ENCODE peak calls at places on chromosomes 7 and 10, in four cellular contexts. O is tibial nerve; L is CD4-positive, CD25-positive, alpha-beta regulatory T cell; W is heart left ventricle. H is an unnamed sample.

GRCh38 chr7:30745251-30745650 is 6.7 kb upstream of the INMT start:
- DNase-seq in O (no peak), L (no peak), W (no peak), H (no peak)

GRCh38 chr10:15293862-15294835 is 76.9 kb downstream of the FAM171A1 start:
- DNase-seq in O (no peak), L (no peak), W (no peak), H (no peak)

GRCh38 chr10:3418901-3419300 is 246.3 kb upstream of the PITRM1 start:
- DNase-seq in O (no peak), L (no peak), W (no peak), H (no peak)

GRCh38 chr10:90394306-90394705 is 463.5 kb downstream of the HTR7 start:
- DNase-seq in O (no peak), L (no peak), W (no peak), H (peak; percentile 31)

GRCh38 chr10:45441239-45441638 is 67.2 kb downstream of the ALOX5 start:
- DNase-seq in O (no peak), L (no peak), W (no peak), H (no peak)

GRCh38 chr10:29860159-29860558 is 199.2 kb downstream of the JCAD start:
- DNase-seq in O (no peak), L (no peak), W (no peak), H (no peak)

GRCh38 chr7:75945297-75946168 is 30.6 kb downstream of the POR start:
- DNase-seq in O (no peak), L (no peak), W (no peak), H (no peak)

GRCh38 chr10:135601-136464 is 578 bp downstream of the ZMYND11 start:
- DNase-seq in O (peak; percentile 50), L (peak; percentile 69), W (peak; percentile 74), H (peak; percentile 66)

GRCh38 chr10:131656446-131656845 is 244.4 kb upstream of the PPP2R2D start:
- DNase-seq in O (no peak), L (no peak), W (no peak), H (no peak)

GRCh38 chr10:57657164-57657765 is 610.4 kb downstream of the IPMK start:
- DNase-seq in O (peak; percentile 41), L (peak; percentile 44), W (no peak), H (peak; percentile 65)

GRCh38 chr10:22927163-22927562 is 690 bp upstream of the ARMC3 start:
- DNase-seq in O (no peak), L (no peak), W (no peak), H (no peak)

GRCh38 chr7:6395898-6396582 is 51.7 kb downstream of the DAGLB start:
- DNase-seq in O (no peak), L (no peak), W (no peak), H (no peak)

GRCh38 chr7:6393667-6394056 is 54.1 kb downstream of the DAGLB start:
- DNase-seq in O (no peak), L (no peak), W (no peak), H (no peak)

GRCh38 chr7:6389728-6390127 is 58.0 kb downstream of the DAGLB start:
- DNase-seq in O (no peak), L (no peak), W (no peak), H (no peak)

GRCh38 chr7:6394114-6394513 is 53.6 kb downstream of the DAGLB start:
- DNase-seq in O (no peak), L (no peak), W (no peak), H (no peak)

DNA sequence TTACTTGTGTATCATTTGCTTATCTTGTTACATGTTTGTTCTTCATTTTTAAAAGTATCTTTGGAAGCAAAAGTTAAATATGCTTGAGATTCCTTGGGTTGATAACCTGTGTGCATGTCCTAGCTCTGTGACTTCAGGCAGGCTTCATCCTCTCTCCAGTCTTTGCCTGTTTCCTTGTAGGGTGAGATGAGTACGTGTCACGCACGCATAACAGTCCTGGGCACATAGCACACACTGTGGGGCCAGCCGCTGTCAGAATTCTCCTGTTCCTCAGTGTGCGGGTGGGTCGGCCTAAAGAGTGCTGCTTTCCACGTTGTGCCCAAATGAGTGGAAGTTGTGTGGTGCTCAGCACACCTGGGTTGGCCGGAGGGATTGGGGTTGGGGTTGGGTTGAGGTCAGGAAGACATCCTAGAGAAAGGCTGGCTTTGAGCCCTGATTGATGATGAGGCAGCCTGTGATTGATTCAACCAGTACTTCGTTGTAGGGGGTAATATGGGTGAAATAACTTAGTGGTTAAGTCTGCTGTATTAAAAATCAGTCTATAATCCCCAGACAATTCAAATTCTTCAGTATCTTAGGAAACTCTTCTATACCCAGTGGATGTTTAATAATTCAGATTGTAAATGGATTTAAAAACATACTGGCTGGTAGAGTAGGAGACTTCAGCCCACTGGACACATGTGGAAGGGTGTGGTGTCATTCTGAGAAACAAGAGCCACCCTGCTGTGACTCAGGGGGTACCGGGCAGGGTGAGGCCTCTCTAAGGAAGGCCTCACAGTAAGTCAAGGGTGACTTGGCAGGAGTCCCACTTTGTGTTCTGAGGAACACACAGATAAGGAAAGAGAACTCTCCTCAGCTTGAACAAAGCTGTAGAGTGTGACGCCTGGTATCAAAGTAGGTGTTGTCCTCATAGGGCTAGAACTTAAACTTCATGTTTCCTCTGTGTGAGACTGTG is 54.8 kb downstream of the DAGLB start:
- DNase-seq in O (peak; percentile 74), L (peak; percentile 39), W (peak; percentile 73), H (no peak)
- H3K36me3 ChIP-seq in O (peaks cover 4% of the 10 kb centered on the region), L (peaks cover 57% of the 10 kb centered on the region), W (peaks cover 72% of the 10 kb centered on the region), H (peaks cover 55% of the 10 kb centered on the region)

DNA sequence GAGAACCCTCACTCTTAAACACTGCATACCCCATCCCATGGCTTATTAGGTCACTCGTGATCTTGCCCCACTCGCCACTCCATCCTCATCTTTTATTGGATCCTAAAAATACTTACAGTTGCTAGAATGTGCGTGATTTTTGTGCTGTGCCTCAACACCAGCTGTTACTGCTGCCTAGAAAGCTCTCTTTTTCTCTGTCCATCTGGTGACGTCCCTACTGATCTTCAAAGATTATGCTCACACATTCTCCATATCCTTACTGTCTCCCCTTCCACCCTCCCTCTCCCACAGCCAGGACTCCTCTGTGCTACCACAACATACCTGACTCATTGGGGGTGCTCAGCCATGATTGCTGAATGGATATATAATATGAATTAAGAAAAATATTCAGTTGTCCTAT is 42.0 kb downstream of the CDK6 start:
- DNase-seq in O (no peak), L (no peak), W (no peak), H (no peak)
- H3K4me1 ChIP-seq in O (peaks cover 53% of the 10 kb centered on the region), L (no peaks in the 10 kb centered on the region), W (peaks cover 50% of the 10 kb centered on the region), H (peaks cover 31% of the 10 kb centered on the region)

GRCh38 chr7:117871778-117872538 is 1.3 kb downstream of the CTTNBP2 start:
- DNase-seq in O (peak; percentile 17), L (no peak), W (peak; percentile 18), H (peak; percentile 57)
- H3K4me3 ChIP-seq in O (peak overlapping the region; percentile 60), L (no peak overlapping the region), W (peak overlapping the region; percentile 60), H (peak overlapping the region; percentile 72)

GRCh38 chr7:112421666-112422486 is 28.4 kb upstream of the IFRD1 start:
- DNase-seq in O (no peak), L (peak; percentile 79), W (no peak), H (no peak)

GRCh38 chr7:112423987-112424386 is 26.3 kb upstream of the IFRD1 start:
- DNase-seq in O (no peak), L (no peak), W (no peak), H (no peak)

GRCh38 chr7:112422842-112423496 is 27.3 kb upstream of the IFRD1 start:
- DNase-seq in O (peak; percentile 59), L (peak; percentile 67), W (peak; percentile 65), H (peak; percentile 75)

GRCh38 chr7:112419543-112420130 is 30.6 kb upstream of the IFRD1 start:
- DNase-seq in O (no peak), L (no peak), W (no peak), H (no peak)

GRCh38 chr7:112420236-112420945 is 29.9 kb upstream of the IFRD1 start:
- DNase-seq in O (no peak), L (no peak), W (no peak), H (peak; percentile 70)
- H3K36me3 ChIP-seq in O (no peaks in the 10 kb centered on the region), L (no peaks in the 10 kb centered on the region), W (no peaks in the 10 kb centered on the region), H (no peaks in the 10 kb centered on the region)

GRCh38 chr10:28560617-28561016 is 27.7 kb downstream of the WAC start:
- DNase-seq in O (no peak), L (no peak), W (no peak), H (no peak)
- H3K4me1 ChIP-seq in O (peaks cover 88% of the 10 kb centered on the region), L (peaks cover 47% of the 10 kb centered on the region), W (peaks cover 47% of the 10 kb centered on the region), H (peaks cover 27% of the 10 kb centered on the region)

GRCh38 chr7:95684037-95684436 is 87.7 kb upstream of the PDK4 start:
- DNase-seq in O (peak; percentile 29), L (no peak), W (no peak), H (peak; percentile 38)
- H3K4me3 ChIP-seq in O (no peak overlapping the region), L (no peak overlapping the region), W (no peak overlapping the region), H (no peak overlapping the region)